ENCODE peak calls at places on chromosome 17, in eight cellular contexts. F is epithelial cell of esophagus, X is pancreas, I is thoracic aorta, A is choroid plexus epithelial cell, P is sigmoid colon, J is suprapubic skin, D is A549. E is an unnamed sample.
A peak's percentile ranks its signal among the peaks of the same experiment; 100 is the strongest.

GRCh38 chr17:76949913-76950695 is 81.9 kb downstream of the MGAT5B start:
- DNase-seq in F (no peak), X (no peak), I (no peak), A (no peak), P (no peak), J (no peak), D (no peak), E (no peak)

GRCh38 chr17:72884066-72884465 is 208.4 kb downstream of the SLC39A11 start:
- DNase-seq in F (no peak), X (no peak), I (no peak), A (no peak), P (no peak), J (no peak), D (no peak), E (no peak)

GRCh38 chr17:38421224-38421841 is 6.9 kb upstream of the ARHGAP23 start:
- DNase-seq in F (no peak), X (no peak), I (no peak), A (peak; percentile 65), P (peak; percentile 73), J (no peak), D (no peak), E (no peak)

GRCh38 chr17:2195729-2196128 is 107.9 kb downstream of the SMG6 start:
- DNase-seq in F (peak; percentile 77), X (no peak), I (no peak), A (no peak), P (no peak), J (no peak), D (no peak), E (no peak)

GRCh38 chr17:41739661-41740352 is 5.4 kb upstream of the HAP1 start:
- DNase-seq in F (peak; percentile 93), X (no peak), I (no peak), A (no peak), P (no peak), J (no peak), D (peak; percentile 73), E (no peak)

GRCh38 chr17:9987779-9988585 is 82.9 kb upstream of the RCVRN start:
- DNase-seq in F (no peak), X (peak; percentile 50), I (no peak), A (peak; percentile 31), P (no peak), J (no peak), D (peak; percentile 57), E (no peak)

GRCh38 chr17:35404360-35404759 is 27.9 kb downstream of the SLFN12 start:
- DNase-seq in F (peak; percentile 43), X (no peak), I (no peak), A (peak; percentile 2), P (no peak), J (no peak), D (peak; percentile 11), E (no peak)

GRCh38 chr17:77315010-77315409 is 174.2 kb downstream of the SEC14L1 start:
- DNase-seq in F (no peak), X (no peak), I (no peak), A (no peak), P (peak; percentile 57), J (no peak), D (no peak), E (no peak)

GRCh38 chr17:36939059-36939943 is 2.0 kb downstream of the LHX1 start:
- DNase-seq in F (no peak), X (no peak), I (no peak), A (no peak), P (no peak), J (no peak), D (no peak), E (no peak)

GRCh38 chr17:29568331-29569244 is at the start of gene TP53I13:
- DNase-seq in F (peak; percentile 83), X (peak; percentile 94), I (no peak), A (peak; percentile 74), P (peak; percentile 93), J (peak; percentile 90), D (peak; percentile 90), E (no peak)

GRCh38 chr17:29566473-29567361 is at the start of gene ABHD15:
- DNase-seq in F (peak; percentile 69), X (peak; percentile 85), I (no peak), A (peak; percentile 58), P (peak; percentile 87), J (peak; percentile 83), D (peak; percentile 75), E (no peak)

GRCh38 chr17:29567362-29568330 is 809 bp upstream of the ABHD15 start:
- DNase-seq in F (peak; percentile 54), X (peak; percentile 75), I (no peak), A (peak; percentile 26), P (peak; percentile 83), J (peak; percentile 88), D (peak; percentile 85), E (no peak)

GRCh38 chr17:29563816-29564215 is 3.0 kb downstream of the ABHD15 start:
- DNase-seq in F (no peak), X (no peak), I (no peak), A (no peak), P (no peak), J (peak; percentile 53), D (no peak), E (no peak)

GRCh38 chr17:29565643-29566472 is 979 bp downstream of the ABHD15 start:
- DNase-seq in F (peak; percentile 49), X (peak; percentile 57), I (no peak), A (no peak), P (peak; percentile 63), J (peak; percentile 81), D (peak; percentile 79), E (no peak)
- TF ChIP-seq CTCF in F (no peak), X (no peak), I (no peak), A (no peak), P (no peak), J (no peak), D (peak; percentile 46), E (no peak)

DNA sequence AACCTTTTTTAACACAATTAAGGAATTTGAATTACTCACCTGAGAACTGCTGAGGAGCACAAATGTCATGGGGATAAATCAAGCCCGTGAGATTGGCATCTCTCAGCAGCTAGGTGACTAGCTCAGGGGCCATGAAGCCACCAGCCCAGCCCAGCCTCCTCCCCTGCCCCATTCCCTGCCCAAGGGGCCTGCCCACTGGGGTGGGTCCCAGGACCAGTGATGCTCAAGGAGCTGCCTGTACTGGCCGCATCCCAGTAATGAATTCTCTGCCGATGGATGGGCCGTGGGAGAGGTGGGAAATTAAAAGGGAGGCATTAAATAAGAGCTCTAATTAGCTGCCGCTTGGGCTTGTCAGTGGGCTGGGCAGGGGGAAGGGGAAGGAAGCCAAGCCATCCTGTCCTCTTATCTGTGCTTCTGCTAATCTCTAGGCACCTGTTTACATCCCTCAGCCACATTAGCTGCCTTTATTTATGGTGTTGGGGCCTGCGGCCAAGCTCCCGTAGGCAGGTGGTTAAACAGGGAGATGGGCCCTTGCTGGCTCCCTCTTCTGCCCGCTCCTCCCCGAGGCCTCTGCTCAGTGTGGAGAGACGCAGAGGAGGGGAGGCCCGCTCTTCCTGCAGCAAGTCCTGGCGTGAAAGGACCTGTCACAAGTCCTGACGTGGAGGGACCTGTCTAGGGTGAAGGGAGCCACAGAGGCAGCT is 48.8 kb downstream of the PIPOX start:
- DNase-seq in F (peak; percentile 76), X (no peak), I (no peak), A (no peak), P (no peak), J (no peak), D (no peak), E (no peak)
- TF ChIP-seq CTCF in F (no peak), X (no peak), I (no peak), A (no peak), P (no peak), J (no peak), D (no peak), E (no peak)

DNA sequence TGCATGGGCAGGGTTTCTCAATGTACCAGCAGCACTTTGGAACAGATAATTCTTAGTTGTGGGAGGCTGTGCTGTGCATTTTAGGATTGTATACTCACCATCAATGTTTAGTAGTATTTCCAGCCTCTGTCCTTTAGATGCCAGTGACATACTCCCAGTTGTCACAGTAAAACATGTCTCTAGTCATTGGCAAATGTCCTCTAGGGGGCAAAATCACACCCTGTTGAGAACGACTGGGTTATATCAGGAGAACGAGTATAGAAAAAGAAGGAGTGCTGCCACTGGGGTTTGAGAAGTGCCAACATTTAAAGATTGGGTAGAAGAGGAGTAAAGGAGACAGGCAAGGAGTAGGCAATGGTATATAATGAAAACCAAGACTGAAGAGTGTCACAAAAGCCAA is 37.9 kb upstream of the SMIM36 start:
- DNase-seq in F (peak; percentile 22), X (no peak), I (no peak), A (peak; percentile 24), P (no peak), J (no peak), D (peak; percentile 39), E (no peak)
- TF ChIP-seq CTCF in F (no peak), X (no peak), I (no peak), A (peak; percentile 34), P (no peak), J (no peak), D (peak; percentile 28), E (peak; percentile 19)

DNA sequence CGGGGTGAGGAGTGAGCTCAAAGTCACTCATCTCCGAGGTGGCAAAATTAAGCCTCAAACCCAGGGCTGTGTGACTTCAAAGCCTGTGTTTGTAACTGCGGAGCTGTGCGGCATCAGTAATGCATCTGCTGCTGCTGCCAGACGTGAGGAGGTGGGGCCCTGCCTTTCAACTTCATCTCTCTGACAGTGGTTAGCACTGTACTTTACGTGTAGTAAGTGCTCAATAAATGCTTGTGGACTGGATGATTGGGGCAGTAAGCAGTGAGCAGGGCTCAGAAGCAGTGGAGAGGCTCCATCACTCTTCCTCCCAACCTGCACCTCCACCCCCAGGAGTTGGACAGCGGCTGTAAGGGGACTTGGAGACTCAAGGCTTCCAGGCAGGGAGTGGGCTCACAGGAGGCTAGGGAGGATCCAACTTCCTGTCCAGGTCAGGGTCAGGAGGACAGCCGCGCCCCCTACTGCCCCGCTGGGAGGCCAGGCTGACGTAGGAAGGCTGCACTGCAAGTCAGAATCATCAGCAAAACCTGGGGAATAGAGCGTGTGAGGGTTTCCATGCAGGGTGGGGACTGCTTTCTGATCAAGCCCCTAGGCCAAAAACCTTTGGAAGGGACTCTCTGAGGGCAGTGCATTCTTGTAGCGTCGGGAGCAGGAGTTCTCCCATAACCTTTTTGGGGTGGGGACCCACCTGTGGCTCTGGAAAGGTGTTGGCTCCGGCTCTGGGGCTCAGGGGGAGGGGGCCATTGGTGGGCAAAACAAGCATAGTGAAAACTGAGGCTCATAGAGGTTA is 21.8 kb downstream of the RAI1 start:
- DNase-seq in F (no peak), X (no peak), I (no peak), A (peak; percentile 70), P (no peak), J (no peak), D (peak; percentile 63), E (no peak)
- TF ChIP-seq CTCF in F (no peak), X (no peak), I (no peak), A (no peak), P (no peak), J (no peak), D (no peak), E (no peak)

DNA sequence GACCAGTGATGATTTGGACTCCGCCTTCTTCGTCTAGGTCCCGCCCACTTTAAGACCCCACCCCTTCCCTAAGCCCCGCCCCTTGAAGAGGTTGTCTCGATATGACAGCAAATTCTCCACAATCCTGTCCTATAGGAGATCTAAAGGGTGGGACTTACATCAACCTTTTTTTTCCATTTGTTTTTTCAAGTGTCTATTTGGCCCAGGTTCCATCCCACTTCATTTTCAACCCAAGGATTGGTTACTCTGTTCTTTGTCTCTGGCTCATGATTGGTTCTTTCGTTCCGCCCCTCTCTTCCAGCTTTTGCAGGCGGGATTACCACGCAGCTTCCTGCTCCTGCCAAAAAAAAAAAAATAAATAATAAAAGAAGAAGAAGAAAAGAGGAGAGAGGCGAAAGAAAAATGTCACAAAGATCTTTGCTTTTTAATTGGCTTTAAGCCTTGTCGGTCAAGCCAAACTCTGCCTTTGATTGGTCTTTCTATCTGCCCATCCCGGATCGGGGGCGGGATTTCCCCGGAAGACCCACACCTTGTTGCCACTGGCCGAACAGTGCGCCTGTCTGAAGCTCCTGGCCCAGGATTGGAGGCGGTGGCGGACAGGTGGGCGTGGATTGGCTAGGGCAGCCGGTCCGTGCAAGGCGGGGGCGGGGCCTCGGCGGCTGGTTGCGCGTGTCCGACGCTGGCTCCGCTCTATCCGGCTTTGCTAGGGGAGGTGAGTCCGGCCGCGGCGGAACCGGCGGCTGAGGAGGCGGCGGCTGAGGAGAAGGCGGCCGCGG is 1.2 kb upstream of the NLK start:
- DNase-seq in F (peak; percentile 100), X (peak; percentile 100), I (peak; percentile 97), A (peak; percentile 100), P (peak; percentile 100), J (peak; percentile 100), D (peak; percentile 100), E (peak; percentile 99)
- TF ChIP-seq CTCF in F (no peak), X (no peak), I (no peak), A (no peak), P (no peak), J (no peak), D (no peak), E (no peak)